ENCODE peak calls at places on chromosomes 16 and 17, in nine cellular contexts. One of them, this sample, is unnamed.

GRCh38 chr16:85330694-85331188 is 218.5 kb upstream of the CIBAR2 start:
- DNase-seq in GM12865: peak; percentile 57
- DNase-seq in cardiac fibroblast: peak; percentile 80
- DNase-seq in uterus: no peak
- DNase-seq in GM20000: peak; percentile 70
- DNase-seq in AG09319: peak; percentile 63
- DNase-seq in spleen: no peak
- DNase-seq in H9: peak; percentile 85
- DNase-seq in GM23338: peak; percentile 96
- DNase-seq in this sample: no peak

GRCh38 chr16:87145181-87146176 is 171.7 kb downstream of the C16orf95 start:
- DNase-seq in GM12865: no peak
- DNase-seq in cardiac fibroblast: peak; percentile 94
- DNase-seq in uterus: no peak
- DNase-seq in GM20000: no peak
- DNase-seq in AG09319: no peak
- DNase-seq in spleen: no peak
- DNase-seq in H9: no peak
- DNase-seq in GM23338: no peak
- DNase-seq in this sample: no peak

GRCh38 chr16:88282221-88283041 is 100.3 kb upstream of the ZNF469 start:
- DNase-seq in GM12865: no peak
- DNase-seq in cardiac fibroblast: peak; percentile 27
- DNase-seq in uterus: no peak
- DNase-seq in GM20000: no peak
- DNase-seq in AG09319: no peak
- DNase-seq in spleen: no peak
- DNase-seq in H9: no peak
- DNase-seq in GM23338: no peak
- DNase-seq in this sample: no peak

GRCh38 chr16:77059441-77059840 is 131.5 kb upstream of the MON1B start:
- DNase-seq in GM12865: no peak
- DNase-seq in cardiac fibroblast: no peak
- DNase-seq in uterus: no peak
- DNase-seq in GM20000: no peak
- DNase-seq in AG09319: no peak
- DNase-seq in spleen: no peak
- DNase-seq in H9: no peak
- DNase-seq in GM23338: no peak
- DNase-seq in this sample: no peak

GRCh38 chr16:55370762-55371482 is 46.9 kb downstream of the IRX6 start:
- DNase-seq in GM12865: no peak
- DNase-seq in cardiac fibroblast: peak; percentile 41
- DNase-seq in uterus: peak; percentile 27
- DNase-seq in GM20000: peak; percentile 12
- DNase-seq in AG09319: no peak
- DNase-seq in spleen: peak; percentile 77
- DNase-seq in H9: peak; percentile 78
- DNase-seq in GM23338: peak; percentile 84
- DNase-seq in this sample: no peak

GRCh38 chr16:12096162-12096781 is 119.7 kb downstream of the SNX29 start:
- DNase-seq in GM12865: no peak
- DNase-seq in cardiac fibroblast: peak; percentile 50
- DNase-seq in uterus: no peak
- DNase-seq in GM20000: no peak
- DNase-seq in AG09319: no peak
- DNase-seq in spleen: peak; percentile 13
- DNase-seq in H9: no peak
- DNase-seq in GM23338: no peak
- DNase-seq in this sample: no peak

GRCh38 chr17:54527941-54528340 is 372.7 kb upstream of the TOM1L1 start:
- DNase-seq in GM12865: no peak
- DNase-seq in cardiac fibroblast: no peak
- DNase-seq in uterus: no peak
- DNase-seq in GM20000: no peak
- DNase-seq in AG09319: no peak
- DNase-seq in spleen: no peak
- DNase-seq in H9: no peak
- DNase-seq in GM23338: no peak
- DNase-seq in this sample: no peak

GRCh38 chr17:3843935-3844516 is 2.0 kb downstream of the NCBP3 start:
- DNase-seq in GM12865: peak; percentile 68
- DNase-seq in cardiac fibroblast: peak; percentile 46
- DNase-seq in uterus: no peak
- DNase-seq in GM20000: peak; percentile 67
- DNase-seq in AG09319: no peak
- DNase-seq in spleen: peak; percentile 80
- DNase-seq in H9: peak; percentile 74
- DNase-seq in GM23338: peak; percentile 81
- DNase-seq in this sample: no peak

GRCh38 chr17:83075270-83075880 is 4.0 kb upstream of the METRNL start:
- DNase-seq in GM12865: no peak
- DNase-seq in cardiac fibroblast: no peak
- DNase-seq in uterus: no peak
- DNase-seq in GM20000: no peak
- DNase-seq in AG09319: no peak
- DNase-seq in spleen: no peak
- DNase-seq in H9: no peak
- DNase-seq in GM23338: no peak
- DNase-seq in this sample: no peak

GRCh38 chr17:83074696-83075223 is 4.6 kb upstream of the METRNL start:
- DNase-seq in GM12865: no peak
- DNase-seq in cardiac fibroblast: no peak
- DNase-seq in uterus: no peak
- DNase-seq in GM20000: no peak
- DNase-seq in AG09319: no peak
- DNase-seq in spleen: no peak
- DNase-seq in H9: no peak
- DNase-seq in GM23338: no peak
- DNase-seq in this sample: no peak

GRCh38 chr17:83077411-83077810 is 2.0 kb upstream of the METRNL start:
- DNase-seq in GM12865: no peak
- DNase-seq in cardiac fibroblast: no peak
- DNase-seq in uterus: no peak
- DNase-seq in GM20000: no peak
- DNase-seq in AG09319: no peak
- DNase-seq in spleen: no peak
- DNase-seq in H9: no peak
- DNase-seq in GM23338: no peak
- DNase-seq in this sample: no peak

GRCh38 chr17:83078378-83079339 is 750 bp upstream of the METRNL start:
- DNase-seq in GM12865: no peak
- DNase-seq in cardiac fibroblast: no peak
- DNase-seq in uterus: peak; percentile 44
- DNase-seq in GM20000: no peak
- DNase-seq in AG09319: no peak
- DNase-seq in spleen: no peak
- DNase-seq in H9: no peak
- DNase-seq in GM23338: no peak
- DNase-seq in this sample: no peak

DNA sequence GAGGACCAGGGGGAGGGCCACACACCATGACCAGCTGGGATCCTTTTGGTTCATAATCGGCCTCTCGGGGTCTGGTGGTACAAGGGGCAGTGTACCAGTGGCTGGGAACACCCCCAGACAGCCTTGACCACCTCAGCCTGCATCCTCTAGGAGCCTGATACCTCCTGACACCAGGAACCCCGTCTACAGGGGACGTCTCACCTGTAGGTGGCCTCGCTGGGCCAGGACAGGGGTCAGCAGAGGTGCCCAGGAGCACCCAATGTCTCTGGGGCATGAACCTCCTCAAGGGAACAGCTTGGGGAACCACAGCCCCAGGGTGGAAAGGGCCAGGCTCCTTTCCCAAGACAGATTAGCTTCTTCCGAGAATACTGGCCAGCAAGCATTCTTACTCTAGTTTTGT is 2.5 kb upstream of the METRNL start:
- DNase-seq in GM12865: no peak
- DNase-seq in cardiac fibroblast: no peak
- DNase-seq in uterus: no peak
- DNase-seq in GM20000: peak; percentile 72
- DNase-seq in AG09319: no peak
- DNase-seq in spleen: no peak
- DNase-seq in H9: no peak
- DNase-seq in GM23338: no peak
- DNase-seq in this sample: no peak
- TF ChIP-seq CTCF in GM12865: no peak
- TF ChIP-seq CTCF in cardiac fibroblast: peak; percentile 8
- TF ChIP-seq CTCF in uterus: no peak
- TF ChIP-seq CTCF in GM20000: peak; percentile 62
- TF ChIP-seq CTCF in AG09319: peak; percentile 14
- TF ChIP-seq CTCF in spleen: no peak
- TF ChIP-seq CTCF in H9: peak; percentile 40
- TF ChIP-seq CTCF in GM23338: peak; percentile 76
- TF ChIP-seq CTCF in this sample: no peak

GRCh38 chr16:69498926-69499325 is 66.8 kb upstream of the NFAT5 start:
- DNase-seq in GM12865: no peak
- DNase-seq in cardiac fibroblast: no peak
- DNase-seq in uterus: no peak
- DNase-seq in GM20000: no peak
- DNase-seq in AG09319: no peak
- DNase-seq in spleen: no peak
- DNase-seq in H9: no peak
- DNase-seq in GM23338: no peak
- DNase-seq in this sample: no peak

GRCh38 chr16:69496376-69496775 is 69.4 kb upstream of the NFAT5 start:
- DNase-seq in GM12865: no peak
- DNase-seq in cardiac fibroblast: no peak
- DNase-seq in uterus: no peak
- DNase-seq in GM20000: no peak
- DNase-seq in AG09319: no peak
- DNase-seq in spleen: no peak
- DNase-seq in H9: no peak
- DNase-seq in GM23338: no peak
- DNase-seq in this sample: peak; percentile 37

GRCh38 chr16:69495821-69496220 is 69.9 kb upstream of the NFAT5 start:
- DNase-seq in GM12865: no peak
- DNase-seq in cardiac fibroblast: no peak
- DNase-seq in uterus: no peak
- DNase-seq in GM20000: no peak
- DNase-seq in AG09319: no peak
- DNase-seq in spleen: no peak
- DNase-seq in H9: no peak
- DNase-seq in GM23338: no peak
- DNase-seq in this sample: peak; percentile 22

GRCh38 chr16:69497876-69498596 is 67.7 kb upstream of the NFAT5 start:
- DNase-seq in GM12865: no peak
- DNase-seq in cardiac fibroblast: no peak
- DNase-seq in uterus: no peak
- DNase-seq in GM20000: no peak
- DNase-seq in AG09319: no peak
- DNase-seq in spleen: no peak
- DNase-seq in H9: no peak
- DNase-seq in GM23338: no peak
- DNase-seq in this sample: no peak

GRCh38 chr16:69494993-69495392 is 70.6 kb downstream of the CYB5B start:
- DNase-seq in GM12865: peak; percentile 49
- DNase-seq in cardiac fibroblast: peak; percentile 45
- DNase-seq in uterus: no peak
- DNase-seq in GM20000: peak; percentile 30
- DNase-seq in AG09319: no peak
- DNase-seq in spleen: no peak
- DNase-seq in H9: peak; percentile 74
- DNase-seq in GM23338: peak; percentile 86
- DNase-seq in this sample: peak; percentile 54
- TF ChIP-seq CTCF in GM12865: peak; percentile 39
- TF ChIP-seq CTCF in cardiac fibroblast: peak; percentile 38
- TF ChIP-seq CTCF in uterus: no peak
- TF ChIP-seq CTCF in GM20000: no peak
- TF ChIP-seq CTCF in AG09319: peak; percentile 9
- TF ChIP-seq CTCF in spleen: no peak
- TF ChIP-seq CTCF in H9: peak; percentile 81
- TF ChIP-seq CTCF in GM23338: peak; percentile 84
- TF ChIP-seq CTCF in this sample: peak; percentile 72

DNA sequence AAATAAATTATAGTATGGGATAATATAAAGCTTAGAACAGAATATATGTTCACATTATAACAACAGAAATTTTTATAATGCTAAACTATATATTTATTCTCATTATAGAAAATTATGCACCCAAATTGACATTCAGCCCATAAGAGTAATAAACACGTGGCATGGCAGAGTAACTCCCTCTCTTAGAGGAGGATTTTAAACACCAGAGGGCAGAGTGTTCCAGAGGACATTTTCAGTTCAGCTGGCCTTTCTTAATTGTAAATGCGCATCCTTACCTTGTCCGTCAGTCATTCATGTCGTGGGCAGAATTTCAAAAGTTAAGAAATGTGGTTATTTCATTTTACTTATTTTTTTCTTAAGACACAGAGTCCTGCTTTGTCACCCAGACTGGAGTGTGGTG is 147.1 kb downstream of the TANC2 start:
- DNase-seq in GM12865: no peak
- DNase-seq in cardiac fibroblast: peak; percentile 29
- DNase-seq in uterus: no peak
- DNase-seq in GM20000: peak; percentile 14
- DNase-seq in AG09319: no peak
- DNase-seq in spleen: no peak
- DNase-seq in H9: no peak
- DNase-seq in GM23338: peak; percentile 61
- DNase-seq in this sample: no peak
- TF ChIP-seq CTCF in GM12865: no peak
- TF ChIP-seq CTCF in cardiac fibroblast: peak; percentile 27
- TF ChIP-seq CTCF in uterus: no peak
- TF ChIP-seq CTCF in GM20000: peak; percentile 20
- TF ChIP-seq CTCF in AG09319: peak; percentile 16
- TF ChIP-seq CTCF in spleen: no peak
- TF ChIP-seq CTCF in H9: peak; percentile 64
- TF ChIP-seq CTCF in GM23338: peak; percentile 65
- TF ChIP-seq CTCF in this sample: peak; percentile 46

GRCh38 chr17:72561680-72562079 is 440.9 kb downstream of the SOX9 start:
- DNase-seq in GM12865: no peak
- DNase-seq in cardiac fibroblast: no peak
- DNase-seq in uterus: no peak
- DNase-seq in GM20000: no peak
- DNase-seq in AG09319: no peak
- DNase-seq in spleen: no peak
- DNase-seq in H9: no peak
- DNase-seq in GM23338: no peak
- DNase-seq in this sample: peak; percentile 3

GRCh38 chr17:72562628-72563188 is 441.9 kb downstream of the SOX9 start:
- DNase-seq in GM12865: no peak
- DNase-seq in cardiac fibroblast: no peak
- DNase-seq in uterus: no peak
- DNase-seq in GM20000: no peak
- DNase-seq in AG09319: no peak
- DNase-seq in spleen: no peak
- DNase-seq in H9: no peak
- DNase-seq in GM23338: no peak
- DNase-seq in this sample: no peak

GRCh38 chr17:72558971-72559476 is 438.2 kb downstream of the SOX9 start:
- DNase-seq in GM12865: no peak
- DNase-seq in cardiac fibroblast: no peak
- DNase-seq in uterus: no peak
- DNase-seq in GM20000: no peak
- DNase-seq in AG09319: no peak
- DNase-seq in spleen: peak; percentile 31
- DNase-seq in H9: no peak
- DNase-seq in GM23338: no peak
- DNase-seq in this sample: no peak

GRCh38 chr17:72560303-72561247 is 439.8 kb downstream of the SOX9 start:
- DNase-seq in GM12865: peak; percentile 74
- DNase-seq in cardiac fibroblast: peak; percentile 68
- DNase-seq in uterus: no peak
- DNase-seq in GM20000: peak; percentile 80
- DNase-seq in AG09319: peak; percentile 12
- DNase-seq in spleen: no peak
- DNase-seq in H9: peak; percentile 86
- DNase-seq in GM23338: peak; percentile 75
- DNase-seq in this sample: no peak

GRCh38 chr17:72561266-72561665 is 440.4 kb downstream of the SOX9 start:
- DNase-seq in GM12865: no peak
- DNase-seq in cardiac fibroblast: no peak
- DNase-seq in uterus: no peak
- DNase-seq in GM20000: no peak
- DNase-seq in AG09319: no peak
- DNase-seq in spleen: no peak
- DNase-seq in H9: no peak
- DNase-seq in GM23338: no peak
- DNase-seq in this sample: peak; percentile 25
- TF ChIP-seq CTCF in GM12865: no peak
- TF ChIP-seq CTCF in cardiac fibroblast: no peak
- TF ChIP-seq CTCF in uterus: no peak
- TF ChIP-seq CTCF in GM20000: no peak
- TF ChIP-seq CTCF in AG09319: no peak
- TF ChIP-seq CTCF in spleen: no peak
- TF ChIP-seq CTCF in H9: no peak
- TF ChIP-seq CTCF in GM23338: no peak
- TF ChIP-seq CTCF in this sample: no peak